ENCODE peak calls at places on chromosomes 13 and 19, in six cellular contexts. K is psoas muscle, Q is NB4, I is neural crest cell, J is right lobe of liver, V is lung. M is an unnamed sample.

GRCh38 chr13:21684576-21684975 is 13.7 kb downstream of the FGF9 start:
- DNase-seq in K (no peak), Q (no peak), I (no peak), J (no peak), V (no peak), M (no peak)

GRCh38 chr13:30486230-30487074 is 20.7 kb upstream of the HMGB1 start:
- DNase-seq in K (no peak), Q (no peak), I (no peak), J (no peak), V (peak; percentile 59), M (no peak)

GRCh38 chr13:48828962-48829405 is 146.7 kb upstream of the FNDC3A start:
- DNase-seq in K (no peak), Q (peak; percentile 17), I (no peak), J (no peak), V (no peak), M (no peak)

GRCh38 chr19:18279516-18280246 is 1.7 kb downstream of the JUND start:
- DNase-seq in K (peak; percentile 91), Q (peak; percentile 95), I (peak; percentile 91), J (peak; percentile 95), V (peak; percentile 93), M (peak; percentile 95)

GRCh38 chr19:15113245-15114152 is 6.3 kb downstream of the SYDE1 start:
- DNase-seq in K (peak; percentile 25), Q (peak; percentile 17), I (no peak), J (no peak), V (no peak), M (no peak)

GRCh38 chr13:112102243-112102642 is 35.3 kb downstream of the SOX1 start:
- DNase-seq in K (no peak), Q (peak; percentile 14), I (no peak), J (no peak), V (no peak), M (no peak)

GRCh38 chr19:29610213-29610573 is 4.1 kb downstream of the POP4 start:
- DNase-seq in K (no peak), Q (no peak), I (no peak), J (no peak), V (no peak), M (no peak)

GRCh38 chr13:53672005-53672404 is 643.4 kb downstream of the OLFM4 start:
- DNase-seq in K (no peak), Q (no peak), I (no peak), J (no peak), V (no peak), M (no peak)

GRCh38 chr19:39194832-39195542 is 1.8 kb upstream of the NCCRP1 start:
- DNase-seq in K (no peak), Q (no peak), I (no peak), J (no peak), V (no peak), M (no peak)

GRCh38 chr19:18322318-18322758 is 538 bp downstream of the LSM4 start:
- DNase-seq in K (peak; percentile 49), Q (peak; percentile 83), I (peak; percentile 40), J (no peak), V (peak; percentile 52), M (no peak)

GRCh38 chr19:54677217-54677616 is 14.4 kb downstream of the LILRB4 start:
- DNase-seq in K (no peak), Q (no peak), I (no peak), J (no peak), V (no peak), M (no peak)

GRCh38 chr13:25752957-25753540 is 298.8 kb downstream of the SHISA2 start:
- DNase-seq in K (peak; percentile 51), Q (peak; percentile 88), I (no peak), J (no peak), V (peak; percentile 44), M (peak; percentile 62)

DNA sequence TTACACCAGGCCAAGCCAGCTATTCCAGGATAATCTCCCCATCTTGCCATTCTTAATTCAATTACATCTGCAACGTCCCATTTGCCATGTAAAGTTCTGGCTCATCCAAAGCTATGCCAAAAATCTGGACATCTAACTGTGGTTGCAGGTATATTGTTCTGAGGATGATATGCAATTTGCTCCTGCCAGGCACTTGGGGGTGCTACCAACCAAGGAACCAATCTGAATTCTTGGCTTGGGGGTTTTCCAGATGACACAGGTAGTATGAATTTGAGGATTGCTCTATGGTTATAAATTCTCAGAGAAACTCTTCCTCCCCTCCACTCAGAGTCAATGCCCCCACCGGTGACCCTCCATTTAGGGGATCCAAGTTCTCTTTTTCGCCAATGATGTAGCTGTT is 33.0 kb downstream of the CRYL1 start:
- DNase-seq in K (no peak), Q (peak; percentile 48), I (peak; percentile 35), J (no peak), V (no peak), M (no peak)
- TF ChIP-seq CTCF in K (peak; percentile 40), Q (peak; percentile 58), I (peak; percentile 57), J (peak; percentile 33), V (no peak), M (no peak)

DNA sequence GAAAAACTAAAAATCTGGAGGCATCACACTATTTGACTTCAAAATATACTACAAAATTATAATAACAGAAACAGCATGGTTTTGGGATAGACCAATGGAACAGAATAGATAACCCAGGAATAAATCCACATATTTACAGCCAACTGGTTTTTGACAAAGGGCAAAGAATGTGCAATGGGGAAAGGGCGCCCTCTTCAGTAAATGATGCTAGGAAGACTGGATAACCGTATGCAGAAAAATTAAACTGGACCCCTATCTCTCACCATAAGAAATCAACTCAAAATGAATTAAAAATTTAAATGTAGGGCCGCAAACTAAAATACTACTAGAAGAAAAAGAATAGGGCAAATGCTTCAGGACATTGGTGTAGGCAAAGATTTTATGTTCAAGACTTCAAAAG is 440.5 kb upstream of the SGCG start:
- DNase-seq in K (no peak), Q (peak; percentile 42), I (no peak), J (no peak), V (no peak), M (no peak)
- TF ChIP-seq CTCF in K (no peak), Q (peak; percentile 48), I (peak; percentile 45), J (no peak), V (no peak), M (no peak)

GRCh38 chr19:30888937-30889336 is 460.3 kb downstream of the TSHZ3 start:
- DNase-seq in K (no peak), Q (no peak), I (no peak), J (no peak), V (no peak), M (no peak)
- TF ChIP-seq CTCF in K (no peak), Q (no peak), I (no peak), J (no peak), V (no peak), M (no peak)

GRCh38 chr13:36453518-36453917 is 21.2 kb downstream of the CCNA1 start:
- DNase-seq in K (no peak), Q (peak; percentile 81), I (no peak), J (no peak), V (no peak), M (no peak)
- TF ChIP-seq CTCF in K (peak; percentile 7), Q (peak; percentile 41), I (peak; percentile 59), J (no peak), V (no peak), M (peak; percentile 42)

GRCh38 chr19:48735031-48735615 is 5.3 kb downstream of the RASIP1 start:
- DNase-seq in K (no peak), Q (peak; percentile 44), I (peak; percentile 45), J (no peak), V (no peak), M (no peak)
- TF ChIP-seq CTCF in K (no peak), Q (no peak), I (no peak), J (no peak), V (no peak), M (no peak)

DNA sequence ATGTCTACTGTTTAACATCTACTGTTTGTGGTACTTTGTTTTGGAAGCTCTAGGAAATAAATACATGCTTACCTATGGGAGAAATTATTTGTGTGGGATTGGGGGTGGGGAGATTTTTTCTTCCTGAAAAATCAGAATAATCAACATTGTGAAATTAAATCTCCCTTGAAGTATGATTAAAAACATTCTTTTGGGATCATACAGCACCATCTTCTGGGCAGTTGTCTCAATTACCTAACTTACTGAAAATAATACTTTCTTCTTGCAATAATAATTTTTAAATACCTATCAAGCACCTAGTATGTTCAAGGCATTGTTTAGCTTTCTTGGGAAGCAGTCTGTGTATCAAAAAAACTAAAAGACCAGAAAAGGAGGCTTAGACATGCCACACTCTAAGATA is 576.5 kb upstream of the ARGLU1 start:
- DNase-seq in K (no peak), Q (no peak), I (no peak), J (no peak), V (no peak), M (no peak)
- TF ChIP-seq CTCF in K (no peak), Q (no peak), I (peak; percentile 47), J (peak; percentile 8), V (no peak), M (peak; percentile 43)

GRCh38 chr13:27283906-27284523 is 13.4 kb downstream of the RASL11A start:
- DNase-seq in K (no peak), Q (peak; percentile 61), I (no peak), J (no peak), V (no peak), M (no peak)
- TF ChIP-seq CTCF in K (peak; percentile 29), Q (peak; percentile 60), I (no peak), J (peak; percentile 32), V (peak; percentile 24), M (peak; percentile 47)

GRCh38 chr13:33375421-33375820 is 89.9 kb upstream of the STARD13 start:
- DNase-seq in K (no peak), Q (peak; percentile 22), I (no peak), J (no peak), V (no peak), M (no peak)

GRCh38 chr13:33376212-33376611 is 90.7 kb upstream of the STARD13 start:
- DNase-seq in K (no peak), Q (no peak), I (no peak), J (no peak), V (no peak), M (no peak)

GRCh38 chr13:33377825-33378224 is 92.3 kb upstream of the STARD13 start:
- DNase-seq in K (no peak), Q (no peak), I (no peak), J (no peak), V (no peak), M (no peak)

GRCh38 chr13:33372251-33372919 is 86.8 kb upstream of the STARD13 start:
- DNase-seq in K (no peak), Q (no peak), I (no peak), J (no peak), V (no peak), M (no peak)

GRCh38 chr13:33373624-33374023 is 88.1 kb upstream of the STARD13 start:
- DNase-seq in K (no peak), Q (no peak), I (no peak), J (no peak), V (no peak), M (no peak)
- TF ChIP-seq CTCF in K (no peak), Q (no peak), I (peak; percentile 32), J (no peak), V (no peak), M (no peak)